ENCODE peak calls at places on chromosomes 6 and 20, in nine cellular contexts. One of them, this sample, is unnamed.

GRCh38 chr20:62953167-62953838 is 794 bp downstream of the SLC17A9 start:
- DNase-seq in sigmoid colon: peak
- DNase-seq in GM12878: no peak
- DNase-seq in stomach: no peak
- DNase-seq in GM23338: no peak
- DNase-seq in HCT116: no peak
- DNase-seq in Panc1: no peak
- DNase-seq in HL-60: peak
- DNase-seq in vagina: no peak
- DNase-seq in this sample: no peak

GRCh38 chr6:43076928-43077809 is 1.1 kb downstream of the PTK7 start:
- DNase-seq in sigmoid colon: no peak
- DNase-seq in GM12878: no peak
- DNase-seq in stomach: no peak
- DNase-seq in GM23338: peak
- DNase-seq in HCT116: no peak
- DNase-seq in Panc1: no peak
- DNase-seq in HL-60: no peak
- DNase-seq in vagina: no peak
- DNase-seq in this sample: no peak

GRCh38 chr6:17967668-17968067 is 19.8 kb downstream of the KIF13A start:
- DNase-seq in sigmoid colon: no peak
- DNase-seq in GM12878: no peak
- DNase-seq in stomach: no peak
- DNase-seq in GM23338: no peak
- DNase-seq in HCT116: no peak
- DNase-seq in Panc1: no peak
- DNase-seq in HL-60: no peak
- DNase-seq in vagina: no peak
- DNase-seq in this sample: no peak

GRCh38 chr20:19970256-19970765 is 46.9 kb upstream of the NAA20 start:
- DNase-seq in sigmoid colon: no peak
- DNase-seq in GM12878: no peak
- DNase-seq in stomach: no peak
- DNase-seq in GM23338: no peak
- DNase-seq in HCT116: no peak
- DNase-seq in Panc1: no peak
- DNase-seq in HL-60: no peak
- DNase-seq in vagina: no peak
- DNase-seq in this sample: no peak

GRCh38 chr20:38023181-38024085 is 9.8 kb downstream of the TTI1 start:
- DNase-seq in sigmoid colon: no peak
- DNase-seq in GM12878: no peak
- DNase-seq in stomach: no peak
- DNase-seq in GM23338: no peak
- DNase-seq in HCT116: no peak
- DNase-seq in Panc1: no peak
- DNase-seq in HL-60: peak
- DNase-seq in vagina: no peak
- DNase-seq in this sample: no peak

GRCh38 chr6:160408528-160408927 is 60.4 kb downstream of the SLC22A3 start:
- DNase-seq in sigmoid colon: no peak
- DNase-seq in GM12878: no peak
- DNase-seq in stomach: no peak
- DNase-seq in GM23338: no peak
- DNase-seq in HCT116: no peak
- DNase-seq in Panc1: no peak
- DNase-seq in HL-60: no peak
- DNase-seq in vagina: no peak
- DNase-seq in this sample: no peak

GRCh38 chr20:38357653-38358207 is 11.4 kb downstream of the LBP start:
- DNase-seq in sigmoid colon: no peak
- DNase-seq in GM12878: no peak
- DNase-seq in stomach: no peak
- DNase-seq in GM23338: no peak
- DNase-seq in HCT116: no peak
- DNase-seq in Panc1: no peak
- DNase-seq in HL-60: no peak
- DNase-seq in vagina: no peak
- DNase-seq in this sample: no peak

GRCh38 chr6:3628143-3628840 is 123.2 kb downstream of the PXDC1 start:
- DNase-seq in sigmoid colon: no peak
- DNase-seq in GM12878: no peak
- DNase-seq in stomach: no peak
- DNase-seq in GM23338: no peak
- DNase-seq in HCT116: no peak
- DNase-seq in Panc1: no peak
- DNase-seq in HL-60: no peak
- DNase-seq in vagina: peak
- DNase-seq in this sample: no peak

GRCh38 chr6:107972413-107973096 is 14.5 kb upstream of the SEC63 start:
- DNase-seq in sigmoid colon: no peak
- DNase-seq in GM12878: no peak
- DNase-seq in stomach: no peak
- DNase-seq in GM23338: peak
- DNase-seq in HCT116: no peak
- DNase-seq in Panc1: no peak
- DNase-seq in HL-60: no peak
- DNase-seq in vagina: no peak
- DNase-seq in this sample: no peak

GRCh38 chr6:15062311-15063252 is 183.3 kb upstream of the JARID2 start:
- DNase-seq in sigmoid colon: no peak
- DNase-seq in GM12878: no peak
- DNase-seq in stomach: no peak
- DNase-seq in GM23338: no peak
- DNase-seq in HCT116: no peak
- DNase-seq in Panc1: no peak
- DNase-seq in HL-60: peak
- DNase-seq in vagina: no peak
- DNase-seq in this sample: no peak

GRCh38 chr6:15063253-15063853 is 182.5 kb upstream of the JARID2 start:
- DNase-seq in sigmoid colon: no peak
- DNase-seq in GM12878: no peak
- DNase-seq in stomach: no peak
- DNase-seq in GM23338: no peak
- DNase-seq in HCT116: no peak
- DNase-seq in Panc1: no peak
- DNase-seq in HL-60: peak
- DNase-seq in vagina: no peak
- DNase-seq in this sample: peak

GRCh38 chr6:15061908-15062307 is 184.0 kb upstream of the JARID2 start:
- DNase-seq in sigmoid colon: no peak
- DNase-seq in GM12878: no peak
- DNase-seq in stomach: no peak
- DNase-seq in GM23338: no peak
- DNase-seq in HCT116: no peak
- DNase-seq in Panc1: no peak
- DNase-seq in HL-60: no peak
- DNase-seq in vagina: no peak
- DNase-seq in this sample: no peak

GRCh38 chr6:15061176-15061575 is 184.7 kb upstream of the JARID2 start:
- DNase-seq in sigmoid colon: no peak
- DNase-seq in GM12878: no peak
- DNase-seq in stomach: no peak
- DNase-seq in GM23338: peak
- DNase-seq in HCT116: no peak
- DNase-seq in Panc1: no peak
- DNase-seq in HL-60: peak
- DNase-seq in vagina: no peak
- DNase-seq in this sample: no peak

DNA sequence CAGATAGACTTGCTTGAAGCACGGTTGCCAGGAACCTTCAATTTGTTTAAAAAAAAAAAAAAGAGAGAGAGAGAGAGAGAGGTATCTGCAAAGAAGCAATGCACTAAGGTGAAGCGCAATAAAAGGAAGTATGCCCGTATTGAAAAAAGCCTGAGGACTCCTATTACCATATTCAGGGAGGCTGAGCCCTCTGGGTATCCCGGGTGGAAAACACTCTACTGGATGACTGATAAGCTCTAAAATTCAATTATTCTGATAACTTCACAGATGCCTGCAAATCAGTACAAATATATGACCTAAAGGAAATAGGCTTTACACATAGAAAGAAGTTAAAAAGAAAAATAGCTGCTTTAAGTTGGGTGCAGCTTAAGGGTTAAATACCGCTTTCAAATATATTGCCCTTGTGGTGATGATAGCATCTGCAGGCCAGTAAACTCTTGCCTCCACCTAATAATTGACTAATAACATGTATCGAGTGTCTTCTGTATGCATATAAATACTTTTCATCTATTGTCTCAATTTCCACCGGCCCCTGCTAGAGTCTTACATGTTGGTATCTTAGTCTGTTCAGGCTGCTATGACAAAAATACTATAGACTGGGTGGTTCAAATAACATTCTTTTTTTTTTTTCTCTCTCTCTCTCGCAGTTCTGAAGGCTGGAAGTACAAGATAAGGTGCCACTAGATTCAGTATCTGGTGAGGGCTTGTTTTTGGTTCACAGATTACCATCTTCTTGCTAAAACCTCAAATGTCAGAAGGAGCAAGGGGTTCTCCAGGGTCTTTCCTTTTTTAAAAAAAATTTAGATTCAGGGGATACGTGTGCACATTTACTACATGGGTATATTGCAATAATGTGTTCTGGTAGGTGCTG is 187.4 kb upstream of the JARID2 start:
- DNase-seq in sigmoid colon: no peak
- DNase-seq in GM12878: no peak
- DNase-seq in stomach: no peak
- DNase-seq in GM23338: peak
- DNase-seq in HCT116: no peak
- DNase-seq in Panc1: no peak
- DNase-seq in HL-60: no peak
- DNase-seq in vagina: no peak
- DNase-seq in this sample: no peak
- TF ChIP-seq CTCF in sigmoid colon: no peak
- TF ChIP-seq CTCF in GM12878: no peak
- TF ChIP-seq CTCF in stomach: no peak
- TF ChIP-seq CTCF in GM23338: peak
- TF ChIP-seq CTCF in HCT116: peak
- TF ChIP-seq CTCF in Panc1: no peak
- TF ChIP-seq CTCF in HL-60: no peak
- TF ChIP-seq CTCF in vagina: no peak
- TF ChIP-seq CTCF in this sample: no peak

DNA sequence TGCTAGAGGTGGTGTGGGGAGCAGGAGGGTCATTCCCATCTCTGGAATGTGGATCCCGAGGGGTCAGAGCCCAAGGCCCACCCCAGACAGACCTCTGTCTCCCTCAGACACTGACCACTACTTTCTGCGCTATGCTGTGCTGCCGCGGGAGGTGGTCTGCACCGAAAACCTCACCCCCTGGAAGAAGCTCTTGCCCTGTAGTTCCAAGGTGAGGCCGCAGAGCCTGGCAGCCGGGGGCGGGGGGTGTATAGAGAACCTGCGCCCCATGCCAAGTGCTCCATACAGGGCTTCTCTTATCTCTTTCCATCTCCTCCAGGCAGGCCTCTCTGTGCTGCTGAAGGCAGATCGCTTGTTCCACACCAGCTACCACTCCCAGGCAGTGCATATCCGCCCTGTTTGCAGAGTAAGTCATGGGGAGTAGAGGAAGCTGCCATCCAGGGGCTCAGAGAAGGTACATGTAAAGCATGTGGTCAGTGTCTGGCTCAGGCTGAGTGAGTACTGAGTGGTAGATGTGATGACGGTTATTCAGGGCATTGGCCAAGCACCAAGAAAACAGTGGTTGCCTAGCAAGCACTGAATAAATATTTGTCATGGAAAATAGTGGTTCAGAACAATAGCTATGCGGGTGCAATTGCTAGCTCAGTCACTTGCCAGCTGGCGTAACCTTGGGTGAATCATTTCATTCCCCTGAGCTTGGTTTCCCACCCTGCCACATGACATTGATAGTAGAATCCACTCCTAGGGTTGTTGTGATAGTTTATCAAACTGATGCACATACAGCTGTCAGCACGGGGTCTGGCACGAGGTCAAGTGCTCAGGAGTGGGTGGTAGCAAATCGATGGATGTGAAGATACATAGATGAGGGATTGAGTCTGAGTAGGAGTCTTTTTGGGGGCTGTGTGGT is 3.5 kb downstream of the PIGT start:
- DNase-seq in sigmoid colon: peak
- DNase-seq in GM12878: peak
- DNase-seq in stomach: peak
- DNase-seq in GM23338: no peak
- DNase-seq in HCT116: no peak
- DNase-seq in Panc1: peak
- DNase-seq in HL-60: no peak
- DNase-seq in vagina: no peak
- DNase-seq in this sample: peak
- TF ChIP-seq POLR2AphosphoS5 in sigmoid colon: peak
- TF ChIP-seq POLR2AphosphoS5 in GM12878: no peak
- TF ChIP-seq POLR2AphosphoS5 in stomach: peak
- TF ChIP-seq POLR2AphosphoS5 in GM23338: no peak
- TF ChIP-seq POLR2AphosphoS5 in HCT116: no peak
- TF ChIP-seq POLR2AphosphoS5 in Panc1: no peak
- TF ChIP-seq POLR2AphosphoS5 in HL-60: no peak
- TF ChIP-seq POLR2AphosphoS5 in vagina: peak
- TF ChIP-seq POLR2AphosphoS5 in this sample: peak

GRCh38 chr6:145137425-145137824 is 597.9 kb downstream of the EPM2A start:
- DNase-seq in sigmoid colon: no peak
- DNase-seq in GM12878: no peak
- DNase-seq in stomach: no peak
- DNase-seq in GM23338: peak
- DNase-seq in HCT116: no peak
- DNase-seq in Panc1: no peak
- DNase-seq in HL-60: no peak
- DNase-seq in vagina: no peak
- DNase-seq in this sample: no peak
- TF ChIP-seq CTCF in sigmoid colon: no peak
- TF ChIP-seq CTCF in GM12878: peak
- TF ChIP-seq CTCF in stomach: no peak
- TF ChIP-seq CTCF in GM23338: peak
- TF ChIP-seq CTCF in HCT116: peak
- TF ChIP-seq CTCF in Panc1: peak
- TF ChIP-seq CTCF in HL-60: no peak
- TF ChIP-seq CTCF in vagina: no peak
- TF ChIP-seq CTCF in this sample: no peak

GRCh38 chr6:20604159-20604558 is 69.9 kb downstream of the CDKAL1 start:
- DNase-seq in sigmoid colon: no peak
- DNase-seq in GM12878: no peak
- DNase-seq in stomach: no peak
- DNase-seq in GM23338: no peak
- DNase-seq in HCT116: no peak
- DNase-seq in Panc1: no peak
- DNase-seq in HL-60: no peak
- DNase-seq in vagina: no peak
- DNase-seq in this sample: no peak

GRCh38 chr6:20600831-20601230 is 66.6 kb downstream of the CDKAL1 start:
- DNase-seq in sigmoid colon: no peak
- DNase-seq in GM12878: no peak
- DNase-seq in stomach: no peak
- DNase-seq in GM23338: no peak
- DNase-seq in HCT116: no peak
- DNase-seq in Panc1: no peak
- DNase-seq in HL-60: no peak
- DNase-seq in vagina: no peak
- DNase-seq in this sample: no peak

GRCh38 chr6:20605061-20605460 is 70.8 kb downstream of the CDKAL1 start:
- DNase-seq in sigmoid colon: no peak
- DNase-seq in GM12878: no peak
- DNase-seq in stomach: no peak
- DNase-seq in GM23338: no peak
- DNase-seq in HCT116: no peak
- DNase-seq in Panc1: no peak
- DNase-seq in HL-60: no peak
- DNase-seq in vagina: no peak
- DNase-seq in this sample: no peak

GRCh38 chr6:20599302-20600051 is 65.2 kb downstream of the CDKAL1 start:
- DNase-seq in sigmoid colon: no peak
- DNase-seq in GM12878: no peak
- DNase-seq in stomach: no peak
- DNase-seq in GM23338: no peak
- DNase-seq in HCT116: no peak
- DNase-seq in Panc1: no peak
- DNase-seq in HL-60: no peak
- DNase-seq in vagina: no peak
- DNase-seq in this sample: no peak
- TF ChIP-seq POLR2AphosphoS5 in sigmoid colon: no peak
- TF ChIP-seq POLR2AphosphoS5 in GM12878: no peak
- TF ChIP-seq POLR2AphosphoS5 in stomach: no peak
- TF ChIP-seq POLR2AphosphoS5 in GM23338: no peak
- TF ChIP-seq POLR2AphosphoS5 in HCT116: no peak
- TF ChIP-seq POLR2AphosphoS5 in Panc1: no peak
- TF ChIP-seq POLR2AphosphoS5 in HL-60: no peak
- TF ChIP-seq POLR2AphosphoS5 in vagina: no peak
- TF ChIP-seq POLR2AphosphoS5 in this sample: no peak